ENCODE peak calls at places on chromosome 11, in eight cellular contexts. J is HCT116, N is GM23248, Z is OCI-LY7, W is GM23338, K is neural progenitor cell, E is SK-N-SH, O is hepatocyte. X is an unnamed sample. For H3K4me1, the result is how much of the 10 kb centered on the place peaks cover.

GRCh38 chr11:56521955-56522354 is 21.1 kb downstream of the OR5M11 start:
- DNase-seq in W (peak), K (peak), O (peak), Z (peak), N (peak), J (no peak), E (peak), X (peak)

GRCh38 chr11:115226556-115226955 is 277.7 kb downstream of the CADM1 start:
- DNase-seq in O (peak), K (peak), N (peak), W (peak), E (no peak), J (no peak), Z (no peak), X (no peak)

GRCh38 chr11:32487270-32487669 is 51.9 kb upstream of the WT1 start:
- DNase-seq in O (no peak), K (peak), N (peak), J (peak), W (peak), E (peak), Z (no peak), X (peak)

GRCh38 chr11:72828692-72829101 is 14.5 kb downstream of the ATG16L2 start:
- DNase-seq in O (no peak), E (no peak), K (no peak), W (no peak), Z (no peak), N (no peak), J (no peak), X (no peak)

GRCh38 chr11:120183701-120184141 is 27.1 kb upstream of the OAF start:
- DNase-seq in O (no peak), N (no peak), E (no peak), J (no peak), W (no peak), K (no peak), Z (no peak), X (no peak)

GRCh38 chr11:75428301-75428724 is 4.7 kb downstream of the KLHL35 start:
- DNase-seq in Z (peak), K (peak), W (peak), J (no peak), E (peak), N (peak), O (no peak), X (peak)

GRCh38 chr11:113906038-113906437 is 1.4 kb downstream of the HTR3B start:
- DNase-seq in O (peak), Z (no peak), W (peak), N (peak), K (peak), E (no peak), J (peak), X (peak)

GRCh38 chr11:111793863-111794262 is 27.7 kb upstream of the PPP2R1B start:
- DNase-seq in N (peak), E (peak), J (no peak), K (no peak), O (no peak), Z (no peak), W (no peak), X (peak)

GRCh38 chr11:94794287-94795168 is 26.4 kb downstream of the AMOTL1 start:
- DNase-seq in W (no peak), K (no peak), N (peak), E (peak), J (peak), O (no peak), Z (no peak), X (peak)

GRCh38 chr11:64284962-64285884 is at the start of gene GPR137:
- DNase-seq in O (peak), J (no peak), N (peak), Z (peak), W (peak), K (peak), E (peak), X (peak)

GRCh38 chr11:15229069-15229468 is 114.3 kb downstream of the INSC start:
- DNase-seq in W (no peak), K (no peak), N (peak), Z (no peak), O (no peak), J (no peak), E (no peak), X (no peak)

GRCh38 chr11:127223026-127223425 is 222.5 kb upstream of the KIRREL3 start:
- DNase-seq in W (no peak), N (no peak), O (no peak), Z (no peak), E (no peak), K (no peak), J (no peak), X (no peak)

GRCh38 chr11:103700605-103701004 is 335.8 kb upstream of the DDI1 start:
- DNase-seq in J (no peak), N (peak), O (peak), Z (no peak), K (no peak), W (no peak), E (no peak), X (peak)

GRCh38 chr11:61151545-61152252 is 9.5 kb downstream of the VPS37C start:
- DNase-seq in N (no peak), E (no peak), W (no peak), J (no peak), Z (no peak), O (no peak), K (no peak), X (no peak)
- H3K4me1 ChIP-seq in N (under half), E (under half), W (under half), J (under half), Z (under half), O (half or more), K (half or more), X (under half)

GRCh38 chr11:1925373-1926155 is 6.1 kb downstream of the TNNT3 start:
- DNase-seq in O (peak), K (no peak), N (no peak), Z (no peak), E (peak), J (no peak), W (no peak), X (no peak)

GRCh38 chr11:1926156-1927031 is 6.9 kb downstream of the TNNT3 start:
- DNase-seq in N (no peak), J (no peak), Z (no peak), W (no peak), K (peak), E (peak), O (no peak), X (no peak)

GRCh38 chr11:1928038-1928890 is 8.8 kb downstream of the TNNT3 start:
- DNase-seq in E (peak), O (no peak), K (peak), N (no peak), W (no peak), Z (no peak), J (no peak), X (no peak)

GRCh38 chr11:1928891-1929541 is 9.5 kb downstream of the TNNT3 start:
- DNase-seq in W (no peak), E (peak), N (no peak), J (no peak), O (no peak), Z (no peak), K (peak), X (no peak)

GRCh38 chr11:1927151-1928037 is 7.9 kb downstream of the TNNT3 start:
- DNase-seq in Z (no peak), W (no peak), O (peak), N (no peak), K (peak), E (peak), J (no peak), X (no peak)
- H3K27ac ChIP-seq in Z (no peak), W (no peak), O (peak), N (no peak), K (no peak), E (no peak), J (no peak), X (no peak)

GRCh38 chr11:118046051-118046963 is 30.6 kb upstream of the TMPRSS4 start:
- DNase-seq in J (no peak), W (no peak), Z (no peak), N (no peak), E (no peak), K (no peak), O (no peak), X (no peak)

GRCh38 chr11:118047749-118048148 is 29.1 kb upstream of the TMPRSS4 start:
- DNase-seq in K (no peak), N (no peak), J (no peak), O (no peak), E (no peak), Z (no peak), W (no peak), X (no peak)

GRCh38 chr11:118046964-118047700 is 29.7 kb upstream of the TMPRSS4 start:
- DNase-seq in W (no peak), J (no peak), E (no peak), K (no peak), Z (no peak), N (no peak), O (no peak), X (no peak)

GRCh38 chr11:118042791-118043190 is 34.1 kb upstream of the TMPRSS4 start:
- DNase-seq in J (no peak), K (no peak), Z (no peak), W (no peak), E (no peak), O (no peak), N (no peak), X (no peak)

DNA sequence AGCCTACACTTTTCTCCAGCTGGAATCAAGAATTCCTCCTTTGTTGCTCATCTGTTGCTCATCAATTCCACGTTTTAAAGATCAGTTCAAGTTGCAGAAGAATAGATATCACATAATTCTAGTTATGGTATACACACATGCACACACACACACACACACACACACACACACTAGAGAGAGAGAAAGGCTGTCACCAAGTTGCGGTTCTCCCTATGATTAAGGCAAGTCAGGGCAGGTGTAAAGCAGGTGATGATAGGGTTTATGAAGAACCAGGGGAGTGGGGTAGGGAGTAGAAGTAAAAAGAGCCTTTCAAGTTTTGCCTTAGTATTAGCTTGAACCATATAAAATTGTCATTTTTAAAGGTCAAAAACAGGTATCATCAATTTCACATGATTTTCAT is 31.7 kb upstream of the TMPRSS4 start:
- DNase-seq in W (no peak), N (no peak), K (no peak), E (no peak), J (no peak), Z (no peak), O (no peak), X (no peak)
- TF ChIP-seq EZH2phosphoT487 in W (no peak), N (no peak), K (no peak), E (no peak), J (no peak), Z (no peak), O (no peak), X (no peak)

GRCh38 chr11:47918882-47919495 is 61.4 kb upstream of the PTPRJ start:
- DNase-seq in W (no peak), K (no peak), O (no peak), N (peak), E (no peak), Z (no peak), J (no peak), X (peak)
- H3K4me1 ChIP-seq in W (under half), K (under half), O (under half), N (under half), E (under half), Z (half or more), J (under half), X (under half)

GRCh38 chr11:12381875-12382274 is 4.5 kb downstream of the PARVA start:
- DNase-seq in E (no peak), O (no peak), Z (no peak), K (no peak), J (no peak), W (no peak), N (no peak), X (no peak)
- H3K27ac ChIP-seq in E (no peak), O (no peak), Z (no peak), K (no peak), J (no peak), W (no peak), N (no peak), X (no peak)

DNA sequence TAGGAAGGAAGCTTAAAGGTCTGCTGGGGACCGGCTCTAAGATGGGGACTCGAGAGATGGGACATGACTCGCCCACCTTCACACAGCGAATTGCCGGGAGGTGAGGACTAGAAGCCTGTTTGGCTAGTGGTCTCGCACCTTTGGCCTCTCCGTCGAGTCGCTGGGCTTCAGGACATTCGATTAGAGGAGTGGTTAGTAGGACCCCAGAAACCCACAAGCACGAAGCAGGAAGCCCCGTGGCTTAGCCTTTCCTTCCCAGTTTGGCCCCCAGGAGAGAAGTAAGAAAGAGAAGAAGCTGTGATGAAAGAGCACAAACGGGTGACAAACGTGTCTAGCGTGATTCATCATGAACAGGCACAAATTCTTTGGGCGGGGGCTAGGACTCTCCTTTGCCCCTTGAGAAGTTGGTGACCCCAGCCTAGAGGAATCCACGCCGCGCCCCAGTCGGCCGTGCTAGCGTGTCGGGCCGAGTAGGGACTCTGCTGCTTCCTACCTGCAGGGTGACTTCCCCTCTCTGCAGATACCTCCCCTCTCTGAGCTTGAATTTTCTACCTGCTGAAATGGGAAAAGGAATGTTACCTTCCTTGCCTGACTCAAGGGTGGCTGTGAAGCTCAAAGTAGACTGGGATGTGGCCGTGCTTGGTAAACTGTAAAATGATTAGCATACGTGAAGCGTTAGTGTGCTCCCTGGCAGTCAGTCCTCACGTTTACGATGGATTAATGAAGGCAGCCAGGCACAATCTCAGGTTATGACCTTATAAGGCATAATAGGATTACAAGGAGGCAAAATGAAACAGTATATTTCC is 1.1 kb upstream of the ADM start:
- DNase-seq in K (peak), W (peak), J (no peak), O (peak), E (peak), N (peak), Z (no peak), X (peak)
- TF ChIP-seq EZH2phosphoT487 in K (peak), W (no peak), J (no peak), O (no peak), E (no peak), N (peak), Z (no peak), X (no peak)

GRCh38 chr11:128327274-128327673 is 260.1 kb downstream of the ETS1 start:
- DNase-seq in N (no peak), O (no peak), Z (no peak), J (no peak), K (no peak), E (no peak), W (no peak), X (no peak)

GRCh38 chr11:128324051-128324481 is 263.3 kb downstream of the ETS1 start:
- DNase-seq in K (no peak), O (no peak), E (no peak), N (no peak), W (no peak), Z (no peak), J (no peak), X (no peak)

GRCh38 chr11:128326791-128327190 is 260.6 kb downstream of the ETS1 start:
- DNase-seq in N (no peak), Z (no peak), J (no peak), O (no peak), K (no peak), E (no peak), W (no peak), X (no peak)

GRCh38 chr11:128324531-128325141 is 262.7 kb downstream of the ETS1 start:
- DNase-seq in N (no peak), W (no peak), E (no peak), Z (no peak), O (no peak), J (no peak), K (no peak), X (no peak)

DNA sequence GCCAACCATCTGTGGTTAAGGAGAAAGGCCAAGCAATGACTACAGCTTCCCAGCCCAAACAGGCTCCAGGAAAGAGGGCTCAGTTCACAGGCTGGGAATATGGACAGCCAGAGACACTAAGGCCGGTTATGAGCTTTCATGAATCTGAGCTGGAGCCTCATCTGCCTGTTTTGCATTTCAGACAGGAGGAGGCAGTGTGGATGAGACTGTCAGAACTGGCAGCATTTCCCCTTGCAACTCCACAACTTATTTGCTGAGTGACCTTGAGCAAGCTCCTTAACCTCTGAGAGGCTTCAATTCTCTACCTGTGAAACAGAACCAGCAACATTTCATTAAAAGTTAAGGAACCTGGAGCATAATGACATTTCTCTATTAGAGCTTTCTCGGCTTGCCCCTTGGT is 264.0 kb downstream of the ETS1 start:
- DNase-seq in O (peak), W (peak), K (no peak), E (no peak), Z (peak), N (peak), J (no peak), X (no peak)
- H3K4me1 ChIP-seq in O (under half), W (under half), K (under half), E (under half), Z (under half), N (under half), J (under half), X (under half)

DNA sequence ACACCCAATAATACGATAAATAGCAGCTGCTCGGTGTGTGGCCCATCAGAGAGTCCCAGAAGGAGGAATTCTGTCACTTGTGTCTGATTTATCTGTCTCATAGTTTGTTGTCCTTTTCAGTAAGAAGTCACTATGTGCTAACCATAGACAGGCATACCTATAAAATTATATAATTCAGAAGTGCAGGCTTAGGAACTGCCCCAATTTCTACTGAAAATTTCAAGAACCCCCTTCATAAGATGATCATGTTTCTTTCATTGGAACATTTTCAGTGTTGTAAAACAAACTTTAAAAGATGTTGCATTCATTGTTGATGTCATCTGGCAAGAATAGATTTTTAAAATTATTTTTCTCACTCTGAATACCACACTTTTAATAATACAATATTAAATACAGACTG is at the start of gene OR2D2:
- DNase-seq in W (no peak), E (no peak), Z (no peak), J (no peak), O (no peak), N (no peak), K (no peak), X (no peak)
- H3K27ac ChIP-seq in W (no peak), E (no peak), Z (no peak), J (no peak), O (no peak), N (no peak), K (no peak), X (no peak)